ENCODE peak calls at places on chromosomes 2 and 18, in nine cellular contexts. Q is activated naive CD4-positive, alpha-beta T cell; J is RPMI7951; L is OCI-LY7; M is lower leg skin; X is stomach; K is substantia nigra; E is mesendoderm; B is GM12864. V is an unnamed sample.

GRCh38 chr2:11490194-11490593 is 24.2 kb upstream of the E2F6 start:
- DNase-seq in M (no peak), L (no peak), E (no peak), K (no peak), X (no peak), J (no peak), B (no peak), Q (no peak), V (no peak)

GRCh38 chr2:42929985-42930581 is 137.7 kb upstream of the HAAO start:
- DNase-seq in K (no peak), Q (no peak), M (no peak), X (no peak), E (peak), B (no peak), L (no peak), J (no peak), V (no peak)

GRCh38 chr2:26757873-26758789 is 6.0 kb upstream of the SLC35F6 start:
- DNase-seq in K (no peak), Q (no peak), E (peak), B (peak), J (peak), M (no peak), L (no peak), X (peak), V (no peak)

GRCh38 chr2:71793965-71794364 is 340.6 kb downstream of the DYSF start:
- DNase-seq in K (no peak), X (no peak), J (no peak), M (no peak), Q (no peak), L (no peak), B (no peak), E (no peak), V (no peak)

GRCh38 chr2:107072150-107072940 is 186.4 kb upstream of the ST6GAL2 start:
- DNase-seq in E (no peak), B (no peak), M (no peak), X (no peak), Q (no peak), K (no peak), L (no peak), J (peak), V (no peak)

GRCh38 chr18:77019641-77020040 is 112.9 kb downstream of the MBP start:
- DNase-seq in K (no peak), E (no peak), L (no peak), X (no peak), B (no peak), M (no peak), Q (no peak), J (no peak), V (no peak)

GRCh38 chr18:48031011-48031480 is 100.6 kb upstream of the SMAD2 start:
- DNase-seq in M (no peak), J (peak), L (peak), E (peak), K (no peak), X (peak), B (no peak), Q (no peak), V (no peak)

GRCh38 chr2:176637497-176638166 is 368.4 kb downstream of the MTX2 start:
- DNase-seq in B (no peak), K (no peak), L (no peak), J (peak), Q (no peak), E (peak), X (no peak), M (peak), V (no peak)

GRCh38 chr2:238646281-238646680 is 201.6 kb upstream of the TWIST2 start:
- DNase-seq in K (no peak), E (no peak), M (peak), Q (no peak), X (no peak), J (no peak), L (no peak), B (no peak), V (no peak)

GRCh38 chr18:23966909-23967308 is 47.6 kb upstream of the TTC39C start:
- DNase-seq in X (no peak), M (no peak), E (no peak), B (no peak), J (no peak), K (no peak), L (no peak), Q (no peak), V (no peak)

GRCh38 chr2:43541165-43541564 is 54.7 kb downstream of the THADA start:
- DNase-seq in L (no peak), K (no peak), J (no peak), X (no peak), M (no peak), E (no peak), Q (no peak), B (no peak), V (no peak)

GRCh38 chr2:28639836-28640235 is 111.8 kb upstream of the PPP1CB start:
- DNase-seq in Q (no peak), B (no peak), J (no peak), X (peak), L (no peak), E (peak), M (no peak), K (no peak), V (no peak)

GRCh38 chr18:8616026-8616401 is 6.8 kb downstream of the RAB12 start:
- DNase-seq in Q (no peak), L (no peak), B (no peak), J (no peak), M (no peak), K (no peak), X (no peak), E (no peak), V (no peak)

GRCh38 chr2:220743203-220743602 is 828.9 kb downstream of the EPHA4 start:
- DNase-seq in Q (no peak), X (no peak), J (no peak), E (no peak), M (no peak), L (no peak), K (no peak), B (no peak), V (no peak)

GRCh38 chr2:53886406-53887280 is 26.9 kb upstream of the GPR75 start:
- DNase-seq in M (no peak), J (no peak), K (no peak), X (no peak), E (no peak), L (no peak), Q (no peak), B (no peak), V (no peak)

GRCh38 chr18:7608798-7609197 is 41.7 kb downstream of the PTPRM start:
- DNase-seq in B (no peak), Q (no peak), L (no peak), X (no peak), J (peak), M (no peak), K (no peak), E (no peak), V (no peak)

GRCh38 chr18:28398491-28398890 is 221.6 kb upstream of the CDH2 start:
- DNase-seq in K (no peak), M (no peak), Q (no peak), B (no peak), J (no peak), E (no peak), X (no peak), L (no peak), V (no peak)

GRCh38 chr18:61896767-61897166 is 4.0 kb upstream of the RNF152 start:
- DNase-seq in E (peak), B (no peak), Q (no peak), M (peak), X (no peak), J (peak), K (no peak), L (no peak), V (peak)

GRCh38 chr18:59814872-59815271 is 84.9 kb upstream of the PMAIP1 start:
- DNase-seq in K (no peak), Q (no peak), E (no peak), X (no peak), J (peak), M (no peak), B (no peak), L (no peak), V (no peak)

GRCh38 chr18:35347991-35348390 is 3.8 kb upstream of the ZNF24 start:
- DNase-seq in J (no peak), L (no peak), X (no peak), K (no peak), Q (no peak), B (no peak), E (no peak), M (no peak), V (no peak)

GRCh38 chr2:198873771-198874501 is 583.8 kb downstream of the SATB2 start:
- DNase-seq in J (peak), K (no peak), Q (no peak), B (no peak), M (no peak), L (no peak), E (no peak), X (no peak), V (no peak)